ENCODE peak calls at places on chromosomes 1 and 21, in seven cellular contexts. O, G, U, T, I, Z and B are unnamed samples.

GRCh38 chr1:226640288-226640687 is 91.7 kb downstream of the STUM start:
- DNase-seq in Z (peak), T (no peak), U (no peak), I (no peak), O (peak), G (no peak), B (no peak)

GRCh38 chr1:212638419-212639151 is 30.0 kb downstream of the ATF3 start:
- DNase-seq in T (no peak), I (no peak), U (peak), Z (no peak), G (no peak), O (no peak), B (no peak)

GRCh38 chr1:87243573-87243972 is 85.1 kb upstream of the LMO4 start:
- DNase-seq in I (peak), G (no peak), Z (no peak), O (no peak), U (no peak), T (no peak), B (no peak)

GRCh38 chr1:204853446-204853845 is 17.2 kb upstream of the NFASC start:
- DNase-seq in Z (no peak), U (no peak), I (no peak), O (no peak), G (no peak), T (no peak), B (no peak)

GRCh38 chr1:27360159-27361043 is 6.4 kb downstream of the MAP3K6 start:
- DNase-seq in O (peak), U (no peak), G (no peak), T (peak), Z (peak), I (no peak), B (no peak)

GRCh38 chr1:240508950-240509349 is 103.0 kb downstream of the GREM2 start:
- DNase-seq in T (no peak), O (no peak), G (no peak), I (no peak), U (no peak), Z (no peak), B (no peak)

GRCh38 chr1:198220428-198220827 is 63.6 kb downstream of the NEK7 start:
- DNase-seq in Z (no peak), U (no peak), I (peak), G (no peak), O (no peak), T (no peak), B (no peak)

GRCh38 chr1:224292419-224292818 is 37.6 kb downstream of the NVL start:
- DNase-seq in T (no peak), G (no peak), U (no peak), I (no peak), Z (no peak), O (no peak), B (no peak)

GRCh38 chr21:44984792-44985440 is 45.1 kb downstream of the SLX9 start:
- DNase-seq in U (peak), G (no peak), Z (peak), T (no peak), I (no peak), O (peak), B (no peak)

GRCh38 chr1:223703668-223704013 is 8.7 kb upstream of the CAPN2 start:
- DNase-seq in I (no peak), O (no peak), Z (no peak), U (no peak), G (no peak), T (no peak), B (no peak)

GRCh38 chr1:51600529-51600928 is 16.4 kb upstream of the OSBPL9 start:
- DNase-seq in T (no peak), Z (no peak), U (no peak), O (no peak), G (no peak), I (no peak), B (no peak)

GRCh38 chr1:33119050-33119449 is 38.1 kb downstream of the AZIN2 start:
- DNase-seq in G (no peak), I (no peak), U (no peak), T (no peak), O (no peak), Z (no peak), B (no peak)

GRCh38 chr1:201713093-201713810 is 115.7 kb upstream of the IPO9 start:
- DNase-seq in G (no peak), I (peak), Z (peak), T (no peak), O (peak), U (peak), B (no peak)

GRCh38 chr21:29248124-29248523 is 50.6 kb upstream of the BACH1 start:
- DNase-seq in U (no peak), O (no peak), Z (no peak), I (no peak), G (no peak), T (no peak), B (no peak)

GRCh38 chr1:39917825-39918224 is 16.1 kb upstream of the MYCL start:
- DNase-seq in I (no peak), G (no peak), Z (no peak), O (no peak), U (no peak), T (no peak), B (no peak)

GRCh38 chr1:39919545-39919944 is 17.8 kb upstream of the MYCL start:
- DNase-seq in G (peak), I (no peak), U (no peak), Z (peak), T (peak), O (no peak), B (peak)

GRCh38 chr1:55554611-55555010 is 339.4 kb upstream of the USP24 start:
- DNase-seq in Z (no peak), O (no peak), G (no peak), U (no peak), I (no peak), T (no peak), B (no peak)

GRCh38 chr1:19877351-19877750 is 4.8 kb upstream of the OTUD3 start:
- DNase-seq in U (no peak), G (no peak), I (no peak), T (no peak), O (no peak), Z (no peak), B (no peak)

GRCh38 chr1:15311886-15312285 is 64.9 kb downstream of the FHAD1 start:
- DNase-seq in O (no peak), Z (no peak), G (no peak), U (no peak), T (no peak), I (no peak), B (no peak)

GRCh38 chr1:71660417-71660816 is 579.6 kb upstream of the ZRANB2 start:
- DNase-seq in G (no peak), O (no peak), I (no peak), T (no peak), Z (no peak), U (no peak), B (no peak)

GRCh38 chr21:46113497-46114176 is 15.7 kb downstream of the COL6A2 start:
- DNase-seq in T (no peak), O (no peak), U (peak), I (no peak), Z (no peak), G (no peak), B (peak)

GRCh38 chr1:165152727-165153126 is 203.8 kb downstream of the LMX1A start:
- DNase-seq in O (no peak), T (no peak), G (no peak), Z (no peak), I (no peak), U (no peak), B (no peak)

GRCh38 chr1:221778535-221779142 is 36.8 kb upstream of the DUSP10 start:
- DNase-seq in Z (peak), I (no peak), U (no peak), G (peak), O (no peak), T (peak), B (no peak)

GRCh38 chr1:235075955-235076308 is 52.7 kb downstream of the TOMM20 start:
- DNase-seq in O (no peak), G (no peak), I (no peak), Z (peak), U (no peak), T (no peak), B (no peak)

GRCh38 chr1:64550946-64551345 is 81.0 kb downstream of the CACHD1 start:
- DNase-seq in I (no peak), G (no peak), U (no peak), Z (no peak), T (no peak), O (no peak), B (no peak)

GRCh38 chr1:221741364-221741970 is 422 bp downstream of the DUSP10 start:
- DNase-seq in U (peak), O (no peak), I (no peak), G (no peak), Z (peak), T (peak), B (no peak)

GRCh38 chr1:11749203-11749689 is 12.7 kb upstream of the C1orf167 start:
- DNase-seq in O (no peak), U (no peak), T (peak), G (no peak), I (no peak), Z (peak), B (peak)

GRCh38 chr1:113808450-113809195 is 3.7 kb downstream of the RSBN1 start:
- DNase-seq in U (no peak), T (no peak), G (no peak), I (no peak), O (no peak), Z (no peak), B (no peak)